ENCODE peak calls at places on chromosome 3, in five cellular contexts. T is activated B cell treated with CpG ODN at 0.5 μM for 24 hours, O is esophagus squamous epithelium, F is upper lobe of left lung, L is GM20000. M is an unnamed sample.

GRCh38 chr3:123111640-123112039 is 44.8 kb downstream of the PDIA5 start:
- DNase-seq in T (no peak), O (no peak), F (no peak), L (no peak), M (no peak)

GRCh38 chr3:61574854-61575253 is 13.5 kb downstream of the PTPRG start:
- DNase-seq in T (no peak), O (no peak), F (no peak), L (no peak), M (no peak)

GRCh38 chr3:59425942-59426341 is 376.1 kb upstream of the CFAP20DC start:
- DNase-seq in T (no peak), O (no peak), F (no peak), L (peak; percentile 16), M (no peak)

GRCh38 chr3:153026026-153026425 is 136.0 kb upstream of the RAP2B start:
- DNase-seq in T (no peak), O (no peak), F (no peak), L (no peak), M (no peak)

GRCh38 chr3:119588112-119588511 is 8.8 kb downstream of the ADPRH start:
- DNase-seq in T (no peak), O (no peak), F (peak; percentile 65), L (no peak), M (no peak)

GRCh38 chr3:101825904-101826445 is 23.3 kb upstream of the NFKBIZ start:
- DNase-seq in T (no peak), O (no peak), F (no peak), L (no peak), M (no peak)

GRCh38 chr3:184654375-184654774 is 57.5 kb downstream of the MAGEF1 start:
- DNase-seq in T (no peak), O (no peak), F (no peak), L (no peak), M (no peak)

GRCh38 chr3:73746610-73747009 is 121.9 kb upstream of the PDZRN3 start:
- DNase-seq in T (no peak), O (no peak), F (no peak), L (no peak), M (no peak)

GRCh38 chr3:14304101-14305045 is 98.0 kb upstream of the SLC6A6 start:
- DNase-seq in T (no peak), O (no peak), F (no peak), L (no peak), M (no peak)

GRCh38 chr3:19046440-19046839 is 101.9 kb upstream of the KCNH8 start:
- DNase-seq in T (no peak), O (no peak), F (no peak), L (no peak), M (no peak)

GRCh38 chr3:138186216-138186615 is 885 bp upstream of the ARMC8 start:
- DNase-seq in T (no peak), O (no peak), F (no peak), L (no peak), M (no peak)

GRCh38 chr3:138174421-138175122 is at the start of gene DBR1:
- DNase-seq in T (peak; percentile 64), O (peak; percentile 22), F (peak; percentile 84), L (peak; percentile 78), M (peak; percentile 35)

GRCh38 chr3:138184994-138185393 is 2.1 kb upstream of the ARMC8 start:
- DNase-seq in T (no peak), O (no peak), F (no peak), L (no peak), M (no peak)

DNA sequence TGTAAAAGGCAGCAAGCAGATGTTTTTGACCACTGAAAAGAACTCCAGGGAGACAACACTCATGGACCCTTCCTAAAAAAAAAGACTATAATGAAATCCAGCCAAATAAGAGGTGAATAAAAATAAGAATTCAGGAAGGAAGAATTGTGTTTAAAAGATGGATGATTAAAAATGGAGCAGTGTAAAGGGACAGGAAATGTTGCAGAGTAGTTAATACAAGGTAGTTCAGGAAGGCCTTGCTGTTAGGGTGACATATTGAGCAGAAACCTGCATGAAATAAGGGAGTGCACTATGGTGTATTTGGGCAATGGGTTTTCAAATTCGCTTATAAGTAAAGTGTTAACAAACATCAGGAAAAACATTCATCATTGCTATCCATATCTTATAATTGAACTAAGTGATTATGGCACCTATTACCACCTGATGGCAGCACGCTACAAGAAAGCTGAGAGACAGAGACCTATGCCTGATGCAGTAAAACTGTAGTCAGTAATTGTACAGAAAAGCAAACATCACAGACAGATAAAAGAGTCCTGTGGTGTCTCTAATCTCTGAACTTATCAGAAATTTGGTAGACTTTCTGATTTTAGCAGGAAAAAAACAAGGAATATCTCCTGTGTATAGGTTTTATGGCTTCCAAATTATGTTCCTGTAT is 5.8 kb upstream of the DBR1 start:
- DNase-seq in T (no peak), O (no peak), F (no peak), L (peak; percentile 34), M (no peak)
- TF ChIP-seq CTCF in T (no peak), O (peak; percentile 40), F (no peak), L (peak; percentile 24), M (no peak)

DNA sequence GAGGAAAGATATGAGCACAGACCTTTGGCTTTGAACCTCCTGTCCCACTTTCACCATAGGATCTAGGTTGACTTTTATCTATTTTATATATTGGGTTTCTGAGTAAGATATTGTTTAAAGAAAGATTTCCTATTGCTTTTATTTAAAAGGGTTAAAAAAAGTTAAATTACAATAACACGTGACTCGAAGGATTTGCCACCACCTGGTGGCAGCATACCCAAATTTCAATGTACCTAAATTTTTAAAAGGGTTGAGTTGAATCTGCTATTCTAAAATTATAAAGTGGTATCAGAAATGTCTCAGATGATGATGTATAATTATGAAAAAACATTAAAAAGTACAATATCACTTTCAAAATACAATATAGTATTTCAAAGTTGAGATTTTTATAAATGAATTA is 368.4 kb downstream of the MECOM start:
- DNase-seq in T (no peak), O (no peak), F (no peak), L (no peak), M (no peak)
- TF ChIP-seq CTCF in T (no peak), O (peak; percentile 31), F (peak; percentile 40), L (no peak), M (peak; percentile 47)

GRCh38 chr3:194138732-194139084 is 2.8 kb downstream of the HES1 start:
- DNase-seq in T (no peak), O (no peak), F (no peak), L (no peak), M (no peak)

GRCh38 chr3:194138098-194138474 is 2.1 kb downstream of the HES1 start:
- DNase-seq in T (no peak), O (no peak), F (no peak), L (no peak), M (no peak)

GRCh38 chr3:194136519-194137313 is 768 bp downstream of the HES1 start:
- DNase-seq in T (peak; percentile 53), O (no peak), F (peak; percentile 40), L (peak; percentile 49), M (peak; percentile 66)

GRCh38 chr3:194135806-194136518 is at the start of gene HES1:
- DNase-seq in T (peak; percentile 65), O (no peak), F (peak; percentile 93), L (peak; percentile 90), M (peak; percentile 89)

GRCh38 chr3:194137314-194138097 is 1.6 kb downstream of the HES1 start:
- DNase-seq in T (peak; percentile 74), O (no peak), F (peak; percentile 87), L (peak; percentile 90), M (peak; percentile 63)
- TF ChIP-seq CTCF in T (no peak), O (peak; percentile 44), F (peak; percentile 67), L (peak; percentile 60), M (no peak)

GRCh38 chr3:36945326-36945980 is 599 bp upstream of the TRANK1 start:
- DNase-seq in T (no peak), O (no peak), F (no peak), L (no peak), M (no peak)

GRCh38 chr3:36942632-36943248 is 2.1 kb downstream of the TRANK1 start:
- DNase-seq in T (no peak), O (no peak), F (no peak), L (no peak), M (no peak)

GRCh38 chr3:36943601-36944000 is 1.3 kb downstream of the TRANK1 start:
- DNase-seq in T (no peak), O (no peak), F (no peak), L (no peak), M (no peak)

GRCh38 chr3:36944641-36945270 is at the start of gene TRANK1:
- DNase-seq in T (peak; percentile 68), O (peak; percentile 6), F (peak; percentile 77), L (peak; percentile 80), M (peak; percentile 51)

DNA sequence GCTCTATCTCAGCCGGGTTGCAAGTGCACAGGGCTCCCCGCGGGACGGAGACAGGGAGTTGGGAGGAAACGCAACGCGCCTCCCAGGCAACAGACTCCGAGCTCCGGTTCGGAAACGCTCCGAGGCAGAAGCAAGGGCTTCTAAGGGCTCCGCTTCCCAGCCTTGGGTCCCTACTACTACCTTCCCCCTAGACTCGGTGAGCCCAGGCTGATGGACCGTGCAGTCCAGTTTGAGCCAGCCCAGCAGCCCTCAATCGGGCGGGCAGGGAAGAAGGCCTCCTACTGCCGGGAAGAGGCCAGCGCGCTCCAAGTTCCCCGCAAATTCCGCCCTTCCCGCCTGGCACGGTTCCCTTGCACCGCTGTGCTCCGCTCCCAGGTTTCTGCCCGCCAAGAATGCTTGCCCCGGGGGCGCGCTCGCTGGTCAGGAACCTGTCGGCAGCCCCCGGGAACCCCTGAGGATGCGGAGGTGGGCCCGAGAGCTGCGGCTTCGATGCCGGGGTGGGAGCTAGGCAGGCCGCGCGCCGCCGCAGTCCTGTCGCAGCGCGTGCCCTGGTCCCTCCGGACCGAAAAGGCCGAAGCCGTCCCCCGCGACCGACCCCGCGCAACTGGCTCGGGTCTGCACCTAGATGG is 728 bp downstream of the TRANK1 start:
- DNase-seq in T (no peak), O (no peak), F (peak; percentile 57), L (peak; percentile 57), M (peak; percentile 48)
- TF ChIP-seq CTCF in T (no peak), O (no peak), F (peak; percentile 17), L (no peak), M (no peak)

DNA sequence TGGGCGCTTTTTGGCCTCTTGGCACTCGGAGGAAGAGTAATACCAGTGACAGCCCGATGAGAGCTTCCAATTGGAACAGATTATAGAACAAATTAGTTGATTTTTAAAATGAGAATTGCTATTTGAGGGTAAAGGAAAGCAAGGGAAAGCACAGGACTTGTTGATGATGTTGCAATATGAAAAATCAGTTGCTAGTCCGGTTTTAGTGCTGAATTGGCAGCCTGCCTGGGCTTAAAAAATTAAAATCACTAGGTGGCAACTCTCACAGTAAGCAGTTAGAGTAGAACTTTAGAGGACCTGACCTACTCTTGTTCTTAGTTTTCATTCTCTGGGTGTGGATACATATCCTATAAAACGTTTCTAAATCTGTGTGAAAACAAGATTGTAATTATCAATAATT is 2.1 kb upstream of the SCAANT1 start:
- DNase-seq in T (no peak), O (no peak), F (peak; percentile 56), L (no peak), M (no peak)
- TF ChIP-seq CTCF in T (no peak), O (no peak), F (peak; percentile 25), L (no peak), M (no peak)